ENCODE peak calls at places on chromosome 22, in nine cellular contexts. L is HL-60, I is breast epithelium, V is stomach, Q is transverse colon, H is GM12878, N is spleen, D is GM23338, S is sigmoid colon. O is an unnamed sample.

GRCh38 chr22:17232406-17232805 is 13.2 kb upstream of the ADA2 start:
- DNase-seq in S (no peak), Q (no peak), N (no peak), V (no peak), H (no peak), D (peak; percentile 42), L (no peak), I (no peak), O (no peak)

GRCh38 chr22:45483918-45484499 is 18.7 kb upstream of the FBLN1 start:
- DNase-seq in V (no peak), S (no peak), N (peak; percentile 7), D (no peak), Q (no peak), H (no peak), I (no peak), L (no peak), O (no peak)

GRCh38 chr22:45997775-45998637 is 21.0 kb upstream of the WNT7B start:
- DNase-seq in L (peak; percentile 21), H (no peak), N (peak; percentile 78), I (no peak), S (peak; percentile 66), Q (no peak), V (no peak), D (no peak), O (no peak)

GRCh38 chr22:20439556-20439927 is 1.9 kb upstream of the SCARF2 start:
- DNase-seq in V (no peak), S (peak; percentile 50), Q (no peak), D (no peak), I (no peak), L (no peak), N (peak; percentile 15), H (no peak), O (no peak)

GRCh38 chr22:29633514-29634312 is 30.3 kb downstream of the NF2 start:
- DNase-seq in N (no peak), I (no peak), H (no peak), D (no peak), Q (no peak), S (no peak), L (no peak), V (no peak), O (no peak)

GRCh38 chr22:49230194-49230577 is 597.5 kb downstream of the BRD1 start:
- DNase-seq in L (no peak), I (peak; percentile 12), S (no peak), D (no peak), H (no peak), Q (no peak), N (peak; percentile 45), V (no peak), O (no peak)

GRCh38 chr22:20170170-20170569 is 19.3 kb upstream of the CCDC188 start:
- DNase-seq in V (no peak), N (no peak), L (no peak), S (no peak), I (no peak), D (no peak), Q (no peak), H (no peak), O (no peak)

GRCh38 chr22:49685116-49685515 is 142.6 kb downstream of the BRD1 start:
- DNase-seq in S (no peak), H (no peak), V (no peak), I (no peak), L (no peak), Q (no peak), N (no peak), D (no peak), O (no peak)

GRCh38 chr22:37848587-37849088 is 581 bp upstream of the EIF3L start:
- DNase-seq in S (no peak), D (peak; percentile 57), L (peak; percentile 54), H (no peak), Q (no peak), N (no peak), I (no peak), V (no peak), O (no peak)

GRCh38 chr22:19970479-19971275 is 29.1 kb upstream of the TXNRD2 start:
- DNase-seq in H (no peak), V (peak; percentile 74), Q (peak; percentile 73), S (peak; percentile 83), I (no peak), N (peak; percentile 93), D (peak; percentile 77), L (peak; percentile 69), O (no peak)

GRCh38 chr22:49767355-49768062 is 60.2 kb downstream of the BRD1 start:
- DNase-seq in Q (peak; percentile 13), S (peak; percentile 61), L (peak; percentile 61), H (peak; percentile 50), V (no peak), N (peak; percentile 62), I (no peak), D (peak; percentile 82), O (no peak)

GRCh38 chr22:27952779-27953178 is 33.7 kb upstream of the PITPNB start:
- DNase-seq in L (no peak), H (no peak), Q (no peak), S (no peak), I (no peak), V (no peak), D (no peak), N (no peak), O (no peak)

GRCh38 chr22:41966225-41966606 is 3.0 kb upstream of the SEPTIN3 start:
- DNase-seq in N (no peak), I (no peak), D (no peak), H (no peak), L (no peak), S (no peak), Q (no peak), V (no peak), O (no peak)

GRCh38 chr22:47604563-47604962 is 842.1 kb downstream of the TBC1D22A start:
- DNase-seq in H (no peak), N (no peak), L (no peak), I (no peak), V (no peak), S (peak; percentile 9), Q (no peak), D (no peak), O (no peak)

GRCh38 chr22:20111045-20111688 is 4.7 kb upstream of the RANBP1 start:
- DNase-seq in Q (no peak), S (no peak), L (peak; percentile 45), N (peak; percentile 67), H (no peak), I (no peak), V (no peak), D (peak; percentile 78), O (no peak)

GRCh38 chr22:41914611-41915034 is 251 bp downstream of the SHISA8 start:
- DNase-seq in N (peak; percentile 75), S (no peak), Q (no peak), D (no peak), H (no peak), L (no peak), V (no peak), I (no peak), O (no peak)

DNA sequence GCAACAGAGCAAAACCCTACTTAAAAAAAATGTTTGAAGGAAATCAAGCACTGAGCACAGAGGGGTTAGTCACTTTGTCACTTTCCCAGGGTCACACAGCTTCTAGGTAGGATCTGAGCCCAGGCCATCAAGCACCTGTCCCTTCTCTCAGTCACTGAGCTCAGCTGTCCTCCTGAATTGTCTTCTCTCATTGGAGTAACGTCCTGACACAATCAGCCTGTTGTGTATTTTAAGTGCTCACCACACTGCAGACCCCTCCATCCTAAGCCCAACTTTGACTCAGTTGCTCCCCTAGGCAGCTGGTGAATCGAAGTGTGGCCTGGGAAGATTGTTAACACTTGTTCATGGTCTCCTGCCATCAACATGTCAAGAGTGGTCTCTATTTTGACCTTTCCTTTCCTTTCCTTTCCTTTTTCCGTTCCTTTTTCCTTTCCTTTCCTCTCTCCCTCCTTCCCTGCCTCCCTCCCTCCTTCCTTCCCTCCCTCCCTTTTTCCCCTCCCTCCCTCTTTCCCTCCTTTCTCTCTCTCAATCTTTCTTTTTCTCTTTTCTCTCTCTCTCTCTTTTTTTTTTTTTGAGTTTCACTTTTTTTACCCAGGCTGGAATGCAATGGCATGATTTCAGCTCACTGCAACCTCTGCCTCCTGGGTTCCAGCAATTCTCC is 76.1 kb downstream of the PIWIL3 start:
- DNase-seq in H (no peak), L (no peak), S (no peak), N (no peak), V (no peak), Q (no peak), I (no peak), D (no peak), O (no peak)
- TF ChIP-seq POLR2AphosphoS5 in H (no peak), L (no peak), S (no peak), N (no peak), V (no peak), Q (no peak), I (no peak), D (no peak), O (no peak)

DNA sequence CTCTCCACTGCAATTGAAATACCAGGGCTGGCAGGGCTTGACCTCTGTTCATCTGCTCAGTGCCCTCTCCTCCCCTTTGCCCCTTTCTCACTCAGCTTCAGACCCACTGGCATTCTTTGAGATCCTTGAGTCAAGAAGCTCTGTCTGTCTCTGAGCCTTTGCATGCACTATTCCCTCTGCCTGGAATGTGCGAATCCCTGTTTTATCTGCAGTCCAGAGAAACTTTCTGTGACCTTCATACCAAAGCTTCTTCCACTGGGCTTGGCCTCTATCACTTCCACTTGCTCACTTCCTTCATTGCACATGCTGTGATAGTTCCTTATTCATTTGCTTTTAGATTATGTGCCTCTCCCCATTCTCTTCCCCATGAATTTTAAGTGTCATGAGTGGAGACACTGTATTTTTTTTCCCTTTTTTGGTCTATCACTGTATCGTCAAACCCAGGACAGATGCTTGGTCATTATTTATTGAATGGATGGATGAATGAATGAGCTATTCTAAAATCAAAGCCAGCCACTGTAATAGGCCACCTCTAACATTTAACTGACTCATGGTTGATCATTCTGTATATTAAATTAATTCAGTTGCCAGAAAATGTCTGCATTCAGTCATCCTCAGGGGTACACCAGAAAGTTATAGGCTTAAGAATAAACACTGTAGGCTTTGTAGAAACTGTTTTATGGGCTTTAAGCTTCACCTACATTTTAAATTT is 88.7 kb upstream of the TIMP3 start:
- DNase-seq in S (no peak), H (no peak), I (no peak), Q (no peak), L (peak; percentile 12), V (no peak), N (no peak), D (no peak), O (no peak)
- H3K4me3 ChIP-seq in S (no peak overlapping the region), H (no peak overlapping the region), I (no peak overlapping the region), Q (no peak overlapping the region), L (no peak overlapping the region), V (no peak overlapping the region), N (no peak overlapping the region), D (no peak overlapping the region), O (no peak overlapping the region)

DNA sequence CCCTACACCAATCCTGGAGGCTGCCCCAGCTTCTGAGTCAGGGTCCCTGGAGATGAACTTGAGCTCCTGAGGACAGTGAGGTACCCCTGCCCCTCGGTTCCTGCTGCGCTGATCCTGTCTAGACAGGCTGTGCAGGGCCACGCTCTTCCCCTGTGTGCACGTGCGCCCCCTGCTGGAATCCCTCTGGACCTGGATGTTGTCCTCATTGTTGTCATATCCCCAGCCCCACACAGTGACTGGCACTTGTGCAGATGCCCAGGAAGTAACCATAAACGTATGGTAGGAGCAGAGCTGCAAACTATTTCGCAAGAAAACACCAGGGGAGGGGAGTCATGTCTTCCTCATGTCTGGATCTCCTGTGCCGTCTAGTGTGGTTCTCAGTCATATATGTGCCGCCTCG is 114.7 kb downstream of the CRYBB2 start:
- DNase-seq in I (no peak), V (peak; percentile 72), L (peak; percentile 94), H (peak; percentile 0), S (no peak), D (peak; percentile 95), Q (peak; percentile 64), N (no peak), O (no peak)
- TF ChIP-seq POLR2AphosphoS5 in I (no peak), V (no peak), L (peak; percentile 53), H (no peak), S (no peak), D (no peak), Q (no peak), N (no peak), O (no peak)

GRCh38 chr22:31343235-31344191 is 2.6 kb downstream of the PATZ1 start:
- DNase-seq in S (no peak), D (peak; percentile 92), V (peak; percentile 93), L (peak; percentile 68), N (peak; percentile 76), H (no peak), I (peak; percentile 87), Q (peak; percentile 81), O (no peak)
- H3K4me3 ChIP-seq in S (peak overlapping the region; percentile 29), D (peak overlapping the region; percentile 95), V (peak overlapping the region; percentile 70), L (peak overlapping the region; percentile 76), N (peak overlapping the region; percentile 84), H (peak overlapping the region; percentile 85), I (no peak overlapping the region), Q (peak overlapping the region; percentile 61), O (peak overlapping the region; percentile 4)

O was measured in esophagus muscularis mucosa.